ENCODE peak calls at places on chromosomes 12 and 14, in six cellular contexts. One of them, this sample, is unnamed.

GRCh38 chr14:24735984-24736630 is 102.1 kb upstream of the GZMB start:
- DNase-seq in glomerular endothelial cell: no peak
- DNase-seq in NB4: no peak
- DNase-seq in B cell: no peak
- DNase-seq in progenitor cell of endocrine pancreas: no peak
- DNase-seq in endodermal cell: no peak
- DNase-seq in this sample: no peak

GRCh38 chr12:58665375-58665774 is 254.9 kb downstream of the LRIG3 start:
- DNase-seq in B cell: no peak
- DNase-seq in NB4: no peak
- DNase-seq in progenitor cell of endocrine pancreas: no peak
- DNase-seq in glomerular endothelial cell: no peak
- DNase-seq in endodermal cell: no peak
- DNase-seq in this sample: no peak

GRCh38 chr12:26630546-26631027 is 202.4 kb downstream of the ITPR2 start:
- DNase-seq in endodermal cell: no peak
- DNase-seq in glomerular endothelial cell: peak
- DNase-seq in NB4: no peak
- DNase-seq in B cell: no peak
- DNase-seq in progenitor cell of endocrine pancreas: no peak
- DNase-seq in this sample: no peak

GRCh38 chr12:66048218-66048842 is 82.2 kb downstream of the LLPH start:
- DNase-seq in endodermal cell: no peak
- DNase-seq in NB4: no peak
- DNase-seq in B cell: no peak
- DNase-seq in glomerular endothelial cell: no peak
- DNase-seq in progenitor cell of endocrine pancreas: no peak
- DNase-seq in this sample: no peak

GRCh38 chr14:60396718-60397343 is 89.0 kb downstream of the C14orf39 start:
- DNase-seq in B cell: no peak
- DNase-seq in progenitor cell of endocrine pancreas: no peak
- DNase-seq in glomerular endothelial cell: no peak
- DNase-seq in endodermal cell: no peak
- DNase-seq in NB4: no peak
- DNase-seq in this sample: no peak

GRCh38 chr14:51552275-51552674 is 99.4 kb upstream of the FRMD6 start:
- DNase-seq in progenitor cell of endocrine pancreas: no peak
- DNase-seq in glomerular endothelial cell: no peak
- DNase-seq in endodermal cell: no peak
- DNase-seq in B cell: no peak
- DNase-seq in NB4: no peak
- DNase-seq in this sample: no peak

GRCh38 chr12:27412047-27412446 is 34.5 kb upstream of the SMCO2 start:
- DNase-seq in endodermal cell: no peak
- DNase-seq in NB4: no peak
- DNase-seq in progenitor cell of endocrine pancreas: no peak
- DNase-seq in B cell: no peak
- DNase-seq in glomerular endothelial cell: no peak
- DNase-seq in this sample: no peak

GRCh38 chr12:130079254-130079653 is 83.0 kb upstream of the FZD10 start:
- DNase-seq in NB4: no peak
- DNase-seq in B cell: no peak
- DNase-seq in endodermal cell: no peak
- DNase-seq in progenitor cell of endocrine pancreas: no peak
- DNase-seq in glomerular endothelial cell: no peak
- DNase-seq in this sample: no peak

GRCh38 chr12:11075642-11076041 is 13.5 kb upstream of the TAS2R46 start:
- DNase-seq in glomerular endothelial cell: no peak
- DNase-seq in endodermal cell: no peak
- DNase-seq in progenitor cell of endocrine pancreas: no peak
- DNase-seq in NB4: no peak
- DNase-seq in B cell: no peak
- DNase-seq in this sample: no peak

GRCh38 chr12:11906284-11906935 is 164.3 kb upstream of the BCL2L14 start:
- DNase-seq in endodermal cell: no peak
- DNase-seq in glomerular endothelial cell: no peak
- DNase-seq in NB4: no peak
- DNase-seq in progenitor cell of endocrine pancreas: no peak
- DNase-seq in B cell: no peak
- DNase-seq in this sample: no peak

GRCh38 chr14:102486513-102487203 is 22.9 kb downstream of the ANKRD9 start:
- DNase-seq in progenitor cell of endocrine pancreas: no peak
- DNase-seq in NB4: no peak
- DNase-seq in endodermal cell: peak
- DNase-seq in B cell: no peak
- DNase-seq in glomerular endothelial cell: no peak
- DNase-seq in this sample: no peak

GRCh38 chr14:104871145-104871655 is 6.1 kb downstream of the CEP170B start:
- DNase-seq in progenitor cell of endocrine pancreas: no peak
- DNase-seq in B cell: no peak
- DNase-seq in glomerular endothelial cell: no peak
- DNase-seq in NB4: no peak
- DNase-seq in endodermal cell: no peak
- DNase-seq in this sample: no peak

GRCh38 chr12:29216797-29217583 is 67.9 kb downstream of the FAR2 start:
- DNase-seq in NB4: peak
- DNase-seq in progenitor cell of endocrine pancreas: no peak
- DNase-seq in glomerular endothelial cell: no peak
- DNase-seq in B cell: no peak
- DNase-seq in endodermal cell: no peak
- DNase-seq in this sample: peak

GRCh38 chr12:129622566-129622965 is 281.3 kb downstream of the TMEM132D start:
- DNase-seq in endodermal cell: no peak
- DNase-seq in NB4: no peak
- DNase-seq in B cell: no peak
- DNase-seq in progenitor cell of endocrine pancreas: no peak
- DNase-seq in glomerular endothelial cell: no peak
- DNase-seq in this sample: no peak

GRCh38 chr12:56687225-56688128 is 607 bp downstream of the PTGES3 start:
- DNase-seq in progenitor cell of endocrine pancreas: peak
- DNase-seq in NB4: peak
- DNase-seq in glomerular endothelial cell: no peak
- DNase-seq in B cell: peak
- DNase-seq in endodermal cell: peak
- DNase-seq in this sample: no peak

GRCh38 chr14:57692671-57693070 is 173.2 kb downstream of the SLC35F4 start:
- DNase-seq in NB4: peak
- DNase-seq in endodermal cell: no peak
- DNase-seq in glomerular endothelial cell: peak
- DNase-seq in progenitor cell of endocrine pancreas: no peak
- DNase-seq in B cell: no peak
- DNase-seq in this sample: peak

GRCh38 chr14:47675489-47676300 is at the start of gene MDGA2:
- DNase-seq in endodermal cell: peak
- DNase-seq in glomerular endothelial cell: no peak
- DNase-seq in NB4: no peak
- DNase-seq in B cell: no peak
- DNase-seq in progenitor cell of endocrine pancreas: no peak
- DNase-seq in this sample: no peak

GRCh38 chr12:51441583-51441982 is 17.0 kb downstream of the SLC4A8 start:
- DNase-seq in B cell: no peak
- DNase-seq in NB4: no peak
- DNase-seq in endodermal cell: no peak
- DNase-seq in glomerular endothelial cell: no peak
- DNase-seq in progenitor cell of endocrine pancreas: no peak
- DNase-seq in this sample: no peak

GRCh38 chr12:96471368-96472040 is 17.9 kb upstream of the CFAP54 start:
- DNase-seq in progenitor cell of endocrine pancreas: no peak
- DNase-seq in endodermal cell: no peak
- DNase-seq in B cell: no peak
- DNase-seq in NB4: no peak
- DNase-seq in glomerular endothelial cell: no peak
- DNase-seq in this sample: no peak

GRCh38 chr14:21652209-21652808 is 1.3 kb upstream of the OR4E2 start:
- DNase-seq in progenitor cell of endocrine pancreas: no peak
- DNase-seq in endodermal cell: peak
- DNase-seq in B cell: no peak
- DNase-seq in NB4: no peak
- DNase-seq in glomerular endothelial cell: no peak
- DNase-seq in this sample: no peak

GRCh38 chr12:76713130-76713529 is 50.8 kb upstream of the ZDHHC17 start:
- DNase-seq in endodermal cell: peak
- DNase-seq in NB4: no peak
- DNase-seq in glomerular endothelial cell: no peak
- DNase-seq in progenitor cell of endocrine pancreas: no peak
- DNase-seq in B cell: no peak
- DNase-seq in this sample: no peak

GRCh38 chr12:122064034-122064777 is 14.3 kb upstream of the MLXIP start:
- DNase-seq in endodermal cell: peak
- DNase-seq in progenitor cell of endocrine pancreas: peak
- DNase-seq in B cell: peak
- DNase-seq in glomerular endothelial cell: no peak
- DNase-seq in NB4: peak
- DNase-seq in this sample: peak

GRCh38 chr14:24432259-24433131 is 2.7 kb downstream of the KHNYN start:
- DNase-seq in progenitor cell of endocrine pancreas: no peak
- DNase-seq in B cell: no peak
- DNase-seq in glomerular endothelial cell: no peak
- DNase-seq in NB4: no peak
- DNase-seq in endodermal cell: no peak
- DNase-seq in this sample: no peak

GRCh38 chr12:63151898-63152700 is 1.1 kb upstream of the AVPR1A start:
- DNase-seq in B cell: no peak
- DNase-seq in progenitor cell of endocrine pancreas: peak
- DNase-seq in endodermal cell: peak
- DNase-seq in NB4: peak
- DNase-seq in glomerular endothelial cell: peak
- DNase-seq in this sample: peak